ENCODE peak calls at places on chromosomes 7 and 10, in seven cellular contexts. F, T, J, Q, I, B and D are unnamed samples.

GRCh38 chr7:135782377-135782776 is 33.8 kb upstream of the FAM180A start:
- DNase-seq in Q (no peak), J (no peak), B (no peak), F (no peak), T (no peak), I (no peak), D (no peak)

GRCh38 chr7:12595148-12595547 is 24.6 kb downstream of the SCIN start:
- DNase-seq in J (no peak), T (no peak), I (no peak), Q (no peak), F (no peak), B (no peak), D (no peak)

GRCh38 chr7:2734084-2734601 is 46.1 kb downstream of the AMZ1 start:
- DNase-seq in J (no peak), I (peak; percentile 63), B (no peak), T (no peak), F (peak; percentile 34), Q (peak; percentile 42), D (peak; percentile 43)

GRCh38 chr7:142581341-142581740 is 167.9 kb upstream of the PRSS1 start:
- DNase-seq in I (no peak), T (no peak), B (no peak), F (no peak), J (peak; percentile 50), Q (no peak), D (peak; percentile 72)

GRCh38 chr7:142797799-142798377 is 27.1 kb downstream of the PRSS2 start:
- DNase-seq in T (no peak), F (no peak), B (no peak), Q (peak; percentile 40), J (no peak), I (peak; percentile 43), D (no peak)

GRCh38 chr10:90964781-90965462 is 44.0 kb upstream of the ANKRD1 start:
- DNase-seq in T (no peak), Q (no peak), I (no peak), B (no peak), J (no peak), F (no peak), D (no peak)

GRCh38 chr7:47454066-47454950 is 127.6 kb downstream of the TNS3 start:
- DNase-seq in J (no peak), T (no peak), Q (no peak), I (peak; percentile 72), B (no peak), F (no peak), D (no peak)

GRCh38 chr7:128110641-128111365 is 79.6 kb upstream of the LRRC4 start:
- DNase-seq in B (no peak), Q (no peak), T (no peak), F (no peak), J (no peak), I (peak; percentile 53), D (peak; percentile 35)

GRCh38 chr10:19048479-19048878 is at the start of gene MALRD1:
- DNase-seq in I (no peak), B (no peak), F (no peak), Q (no peak), T (no peak), J (no peak), D (no peak)

GRCh38 chr7:1040790-1041189 is 3.6 kb upstream of the GPR146 start:
- DNase-seq in J (no peak), T (no peak), F (peak; percentile 73), I (no peak), Q (no peak), B (peak; percentile 62), D (no peak)

GRCh38 chr10:110547139-110547761 is 20.2 kb upstream of the SMC3 start:
- DNase-seq in I (no peak), F (no peak), T (no peak), J (peak; percentile 53), Q (peak; percentile 29), B (no peak), D (no peak)

GRCh38 chr7:5633161-5634106 is 148.0 kb downstream of the RNF216 start:
- DNase-seq in Q (no peak), F (no peak), J (no peak), T (no peak), I (no peak), B (no peak), D (no peak)

GRCh38 chr7:43888983-43889945 is 17.1 kb downstream of the URGCP start:
- DNase-seq in J (no peak), F (no peak), Q (no peak), I (no peak), B (no peak), T (no peak), D (no peak)

GRCh38 chr10:123146013-123146891 is 1.7 kb upstream of the HMX2 start:
- DNase-seq in T (no peak), F (no peak), I (no peak), Q (no peak), J (peak; percentile 39), B (no peak), D (no peak)

GRCh38 chr10:80205478-80206276 is at the start of gene ANXA11:
- DNase-seq in T (peak; percentile 27), J (peak; percentile 95), I (peak; percentile 87), Q (peak; percentile 87), B (no peak), F (peak; percentile 86), D (no peak)

GRCh38 chr10:50993817-50994251 is 80.5 kb upstream of the PRKG1 start:
- DNase-seq in B (peak; percentile 67), I (peak; percentile 78), F (no peak), Q (no peak), T (no peak), J (no peak), D (no peak)

GRCh38 chr7:131431289-131431688 is 103.6 kb downstream of the MKLN1 start:
- DNase-seq in J (no peak), I (no peak), F (no peak), Q (no peak), B (no peak), T (no peak), D (no peak)

GRCh38 chr10:44249490-44249889 is 135.4 kb downstream of the CXCL12 start:
- DNase-seq in F (no peak), J (no peak), B (no peak), T (no peak), I (no peak), Q (no peak), D (no peak)

GRCh38 chr10:124354411-124355382 is 64.0 kb downstream of the OAT start:
- DNase-seq in F (peak; percentile 77), Q (no peak), B (peak; percentile 6), T (no peak), J (peak; percentile 58), I (peak; percentile 78), D (peak; percentile 76)

GRCh38 chr7:6028563-6028962 is 2.6 kb upstream of the ANKRD61 start:
- DNase-seq in J (no peak), I (no peak), T (no peak), F (no peak), Q (no peak), B (no peak), D (no peak)

GRCh38 chr10:16814081-16814480 is 3.1 kb downstream of the RSU1 start:
- DNase-seq in F (no peak), J (no peak), B (no peak), T (no peak), Q (no peak), I (no peak), D (no peak)

GRCh38 chr10:16811765-16812164 is 5.5 kb downstream of the RSU1 start:
- DNase-seq in J (no peak), B (no peak), F (no peak), Q (no peak), I (no peak), T (no peak), D (no peak)

GRCh38 chr10:16804123-16804522 is 13.1 kb downstream of the RSU1 start:
- DNase-seq in I (no peak), T (no peak), Q (no peak), F (no peak), B (no peak), J (no peak), D (no peak)

GRCh38 chr10:16811292-16811691 is 5.9 kb downstream of the RSU1 start:
- DNase-seq in F (no peak), B (no peak), Q (no peak), T (no peak), I (no peak), J (no peak), D (no peak)

GRCh38 chr10:16809074-16809718 is 8.0 kb downstream of the RSU1 start:
- DNase-seq in J (peak; percentile 27), F (no peak), B (no peak), Q (peak; percentile 74), T (no peak), I (no peak), D (no peak)
- TF ChIP-seq CTCF in J (peak; percentile 57), F (no peak), B (peak; percentile 55), Q (peak; percentile 74), T (peak; percentile 70), I (peak; percentile 25), D (peak; percentile 60)

DNA sequence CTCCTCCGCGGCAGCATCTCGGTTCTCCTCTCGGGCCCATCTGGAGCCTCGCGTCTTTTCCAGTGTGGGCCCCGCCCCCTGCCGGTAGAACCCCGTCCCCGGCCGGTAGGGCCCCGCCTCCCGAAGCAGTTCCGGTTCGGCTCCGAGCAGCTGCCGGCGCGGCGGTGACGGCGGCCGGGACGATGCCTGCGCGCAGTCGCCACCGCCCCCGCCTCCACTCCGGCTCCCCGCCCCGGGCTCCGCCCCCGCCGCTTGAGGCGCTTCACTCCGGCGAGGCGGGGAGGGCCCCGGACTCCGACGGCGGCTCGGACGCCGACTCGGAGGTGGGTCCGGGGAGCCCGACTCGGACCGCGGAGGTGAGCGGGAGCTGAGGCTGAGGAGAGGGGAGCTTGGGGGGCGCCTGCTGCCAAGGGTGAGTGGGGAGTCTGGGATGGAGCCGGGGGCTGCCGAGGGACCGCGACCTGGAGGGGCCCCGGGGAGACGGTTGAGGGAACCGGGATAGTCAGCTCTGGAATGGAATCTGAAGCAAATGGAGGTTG is at the start of gene SAMD8:
- DNase-seq in T (peak; percentile 83), Q (peak; percentile 97), I (peak; percentile 98), J (peak; percentile 98), B (peak; percentile 92), F (peak; percentile 96), D (peak; percentile 99)
- TF ChIP-seq CTCF in T (peak; percentile 13), Q (peak; percentile 2), I (peak; percentile 34), J (peak; percentile 34), B (no peak), F (peak; percentile 76), D (peak; percentile 16)

GRCh38 chr10:100986952-100987684 is at the start of the genes MRPL43 and TWNK:
- DNase-seq in T (no peak), I (peak; percentile 89), B (no peak), J (peak; percentile 91), Q (peak; percentile 92), F (peak; percentile 84), D (peak; percentile 84)

GRCh38 chr10:100984670-100985177 is 2.6 kb downstream of the MRPL43 start:
- DNase-seq in F (no peak), Q (no peak), T (no peak), J (no peak), B (no peak), I (peak; percentile 61), D (peak; percentile 14)

GRCh38 chr10:100983868-100984669 is 3.2 kb downstream of the MRPL43 start:
- DNase-seq in I (peak; percentile 68), F (no peak), Q (no peak), J (no peak), T (no peak), B (no peak), D (peak; percentile 16)

GRCh38 chr10:100986623-100986951 is 710 bp downstream of the MRPL43 start:
- DNase-seq in I (no peak), B (no peak), J (no peak), Q (no peak), T (no peak), F (no peak), D (peak; percentile 29)

GRCh38 chr10:100985336-100985735 is 2.0 kb downstream of the MRPL43 start:
- DNase-seq in J (no peak), F (no peak), Q (no peak), B (no peak), I (no peak), T (no peak), D (peak; percentile 5)
- TF ChIP-seq CTCF in J (no peak), F (no peak), Q (no peak), B (no peak), I (no peak), T (no peak), D (no peak)

GRCh38 chr7:140661124-140661523 is 11.6 kb upstream of the ADCK2 start:
- DNase-seq in J (no peak), F (no peak), B (no peak), Q (no peak), I (no peak), T (no peak), D (peak; percentile 3)
- TF ChIP-seq CTCF in J (no peak), F (no peak), B (peak; percentile 37), Q (no peak), I (no peak), T (no peak), D (no peak)